ENCODE peak calls at places on chromosomes 2 and 18, in five cellular contexts. One of them, this sample, is unnamed.

GRCh38 chr2:24586955-24587354 is 95.9 kb downstream of the NCOA1 start:
- DNase-seq in IMR-90: no peak
- DNase-seq in neuronal stem cell: no peak
- DNase-seq in H1: no peak
- DNase-seq in H9: no peak
- DNase-seq in this sample: no peak

GRCh38 chr2:216626168-216626874 is 6.9 kb upstream of the IGFBP2 start:
- DNase-seq in IMR-90: no peak
- DNase-seq in neuronal stem cell: no peak
- DNase-seq in H1: no peak
- DNase-seq in H9: no peak
- DNase-seq in this sample: no peak

GRCh38 chr2:225999692-226000091 is 600.2 kb downstream of the NYAP2 start:
- DNase-seq in IMR-90: no peak
- DNase-seq in neuronal stem cell: no peak
- DNase-seq in H1: no peak
- DNase-seq in H9: no peak
- DNase-seq in this sample: no peak

GRCh38 chr2:200662727-200663126 is 76.9 kb downstream of the AOX1 start:
- DNase-seq in IMR-90: peak
- DNase-seq in neuronal stem cell: no peak
- DNase-seq in H1: no peak
- DNase-seq in H9: no peak
- DNase-seq in this sample: peak

GRCh38 chr2:69601179-69601612 is 42.3 kb downstream of the AAK1 start:
- DNase-seq in IMR-90: peak
- DNase-seq in neuronal stem cell: no peak
- DNase-seq in H1: no peak
- DNase-seq in H9: no peak
- DNase-seq in this sample: peak

GRCh38 chr2:233413046-233413445 is 58.8 kb downstream of the DGKD start:
- DNase-seq in IMR-90: peak
- DNase-seq in neuronal stem cell: no peak
- DNase-seq in H1: no peak
- DNase-seq in H9: no peak
- DNase-seq in this sample: no peak

GRCh38 chr2:151551556-151551955 is 141.9 kb downstream of the RIF1 start:
- DNase-seq in IMR-90: no peak
- DNase-seq in neuronal stem cell: no peak
- DNase-seq in H1: no peak
- DNase-seq in H9: no peak
- DNase-seq in this sample: no peak

GRCh38 chr2:176370423-176370822 is 101.2 kb downstream of the MTX2 start:
- DNase-seq in IMR-90: no peak
- DNase-seq in neuronal stem cell: no peak
- DNase-seq in H1: no peak
- DNase-seq in H9: no peak
- DNase-seq in this sample: no peak

GRCh38 chr2:30336978-30337841 is 105.9 kb downstream of the LBH start:
- DNase-seq in IMR-90: peak
- DNase-seq in neuronal stem cell: no peak
- DNase-seq in H1: no peak
- DNase-seq in H9: no peak
- DNase-seq in this sample: peak

GRCh38 chr2:130957920-130958319 is 121.2 kb downstream of the ARHGEF4 start:
- DNase-seq in IMR-90: no peak
- DNase-seq in neuronal stem cell: no peak
- DNase-seq in H1: no peak
- DNase-seq in H9: no peak
- DNase-seq in this sample: no peak

GRCh38 chr2:12787891-12788783 is 71.4 kb downstream of the TRIB2 start:
- DNase-seq in IMR-90: peak
- DNase-seq in neuronal stem cell: no peak
- DNase-seq in H1: no peak
- DNase-seq in H9: no peak
- DNase-seq in this sample: peak

GRCh38 chr2:37394263-37394662 is 49.8 kb downstream of the QPCT start:
- DNase-seq in IMR-90: no peak
- DNase-seq in neuronal stem cell: no peak
- DNase-seq in H1: no peak
- DNase-seq in H9: no peak
- DNase-seq in this sample: no peak

GRCh38 chr2:109295070-109295780 is 166.2 kb downstream of the SH3RF3 start:
- DNase-seq in IMR-90: no peak
- DNase-seq in neuronal stem cell: no peak
- DNase-seq in H1: no peak
- DNase-seq in H9: no peak
- DNase-seq in this sample: no peak

GRCh38 chr2:205775091-205775876 is 93.0 kb downstream of the NRP2 start:
- DNase-seq in IMR-90: peak
- DNase-seq in neuronal stem cell: no peak
- DNase-seq in H1: no peak
- DNase-seq in H9: no peak
- DNase-seq in this sample: no peak

GRCh38 chr2:222709191-222709891 is 37.9 kb downstream of the MOGAT1 start:
- DNase-seq in IMR-90: peak
- DNase-seq in neuronal stem cell: peak
- DNase-seq in H1: no peak
- DNase-seq in H9: peak
- DNase-seq in this sample: peak

GRCh38 chr2:181685150-181685688 is 4.9 kb upstream of the NEUROD1 start:
- DNase-seq in IMR-90: peak
- DNase-seq in neuronal stem cell: no peak
- DNase-seq in H1: no peak
- DNase-seq in H9: peak
- DNase-seq in this sample: no peak

GRCh38 chr2:48474599-48475298 is 55.2 kb upstream of the STON1 start:
- DNase-seq in IMR-90: peak
- DNase-seq in neuronal stem cell: no peak
- DNase-seq in H1: no peak
- DNase-seq in H9: no peak
- DNase-seq in this sample: peak

GRCh38 chr2:101241158-101241557 is 11.5 kb upstream of the CNOT11 start:
- DNase-seq in IMR-90: no peak
- DNase-seq in neuronal stem cell: no peak
- DNase-seq in H1: no peak
- DNase-seq in H9: no peak
- DNase-seq in this sample: no peak

GRCh38 chr2:148720501-148720998 is 76.0 kb downstream of the EPC2 start:
- DNase-seq in IMR-90: peak
- DNase-seq in neuronal stem cell: no peak
- DNase-seq in H1: no peak
- DNase-seq in H9: no peak
- DNase-seq in this sample: no peak

GRCh38 chr2:37342636-37343211 is 1.7 kb upstream of the QPCT start:
- DNase-seq in IMR-90: no peak
- DNase-seq in neuronal stem cell: no peak
- DNase-seq in H1: no peak
- DNase-seq in H9: no peak
- DNase-seq in this sample: no peak

DNA sequence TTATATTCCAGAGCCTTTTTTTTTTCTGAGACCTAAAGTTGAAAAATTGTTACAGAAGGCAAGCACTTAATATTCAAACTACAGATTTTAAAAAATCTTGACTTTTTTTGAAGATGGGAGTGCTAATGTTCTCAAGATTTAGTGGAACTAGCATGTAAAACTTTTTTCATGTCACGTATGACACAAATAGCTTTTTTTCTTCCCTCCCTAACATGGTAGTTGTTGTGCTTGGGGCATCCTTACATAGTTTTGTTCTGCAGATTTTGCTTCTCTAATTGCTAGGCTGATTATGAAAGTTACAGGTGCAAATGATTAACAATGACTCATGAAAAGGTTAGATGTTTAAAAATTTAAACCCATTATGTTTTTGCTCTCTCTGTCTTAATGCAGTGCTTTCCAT is 3.0 kb downstream of the EML6 start:
- DNase-seq in IMR-90: no peak
- DNase-seq in neuronal stem cell: no peak
- DNase-seq in H1: no peak
- DNase-seq in H9: no peak
- DNase-seq in this sample: no peak
- H3K4ac ChIP-seq in IMR-90: no peak
- H3K4ac ChIP-seq in neuronal stem cell: no peak
- H3K4ac ChIP-seq in H1: no peak
- H3K4ac ChIP-seq in H9: no peak
- H3K4ac ChIP-seq in this sample: no peak

DNA sequence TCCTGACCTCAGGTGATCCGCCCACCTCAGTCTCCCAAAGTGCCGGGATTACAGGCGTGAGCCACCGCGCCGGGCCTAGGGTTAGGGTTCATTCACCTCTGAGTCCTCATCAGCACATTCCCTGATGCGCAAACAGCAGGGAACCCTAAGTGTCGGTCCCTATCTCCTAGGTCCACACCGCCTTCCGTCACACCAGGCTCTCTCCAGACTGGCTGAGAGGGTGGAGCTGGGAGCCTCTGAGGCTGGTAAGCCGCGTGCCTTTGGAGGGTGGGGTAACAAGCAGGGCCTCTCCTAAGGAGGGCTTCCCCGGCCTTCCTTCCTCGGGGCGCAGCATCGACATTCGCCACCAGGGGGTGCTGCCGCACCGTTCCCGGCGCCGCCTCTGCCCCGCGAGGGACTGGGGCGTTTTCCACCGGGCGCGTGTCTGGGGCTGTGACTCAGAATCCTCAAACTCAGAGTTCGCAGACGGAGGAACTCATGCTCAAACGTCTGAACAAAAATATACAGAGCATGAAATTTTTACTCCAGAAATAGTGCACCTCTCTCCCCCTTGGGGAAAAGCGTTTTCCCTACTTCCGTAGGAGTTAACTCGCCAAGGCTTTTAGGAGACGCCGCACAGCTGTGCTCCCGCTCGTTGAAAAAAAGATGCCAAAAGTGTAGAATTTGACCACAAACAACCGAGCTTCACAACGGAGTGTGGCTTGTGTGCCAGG is 63.9 kb upstream of the ASAP2 start:
- DNase-seq in IMR-90: peak
- DNase-seq in neuronal stem cell: peak
- DNase-seq in H1: peak
- DNase-seq in H9: peak
- DNase-seq in this sample: peak
- H2BK5ac ChIP-seq in IMR-90: peak
- H2BK5ac ChIP-seq in neuronal stem cell: no peak
- H2BK5ac ChIP-seq in H1: no peak
- H2BK5ac ChIP-seq in H9: no peak
- H2BK5ac ChIP-seq in this sample: no peak

DNA sequence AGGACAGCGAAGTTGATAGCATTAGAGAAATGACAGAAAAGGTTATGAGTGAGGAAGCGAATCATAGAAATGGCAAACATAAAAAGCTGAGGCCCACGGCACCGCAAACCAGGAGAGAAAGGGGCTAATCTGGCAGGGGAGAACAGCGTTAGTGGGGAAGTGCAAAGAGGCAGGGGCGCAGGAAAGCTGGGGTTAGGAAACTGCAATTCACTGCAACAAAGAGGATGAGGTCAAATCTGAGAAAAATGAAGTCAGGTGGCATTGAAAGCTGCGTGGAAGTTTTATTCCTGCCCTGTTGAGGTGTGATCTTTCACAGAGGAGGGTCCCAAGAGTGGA is 644 bp upstream of the ABI2 start:
- DNase-seq in IMR-90: no peak
- DNase-seq in neuronal stem cell: no peak
- DNase-seq in H1: no peak
- DNase-seq in H9: no peak
- DNase-seq in this sample: no peak
- H3K4ac ChIP-seq in IMR-90: peak
- H3K4ac ChIP-seq in neuronal stem cell: no peak
- H3K4ac ChIP-seq in H1: peak
- H3K4ac ChIP-seq in H9: peak
- H3K4ac ChIP-seq in this sample: no peak

DNA sequence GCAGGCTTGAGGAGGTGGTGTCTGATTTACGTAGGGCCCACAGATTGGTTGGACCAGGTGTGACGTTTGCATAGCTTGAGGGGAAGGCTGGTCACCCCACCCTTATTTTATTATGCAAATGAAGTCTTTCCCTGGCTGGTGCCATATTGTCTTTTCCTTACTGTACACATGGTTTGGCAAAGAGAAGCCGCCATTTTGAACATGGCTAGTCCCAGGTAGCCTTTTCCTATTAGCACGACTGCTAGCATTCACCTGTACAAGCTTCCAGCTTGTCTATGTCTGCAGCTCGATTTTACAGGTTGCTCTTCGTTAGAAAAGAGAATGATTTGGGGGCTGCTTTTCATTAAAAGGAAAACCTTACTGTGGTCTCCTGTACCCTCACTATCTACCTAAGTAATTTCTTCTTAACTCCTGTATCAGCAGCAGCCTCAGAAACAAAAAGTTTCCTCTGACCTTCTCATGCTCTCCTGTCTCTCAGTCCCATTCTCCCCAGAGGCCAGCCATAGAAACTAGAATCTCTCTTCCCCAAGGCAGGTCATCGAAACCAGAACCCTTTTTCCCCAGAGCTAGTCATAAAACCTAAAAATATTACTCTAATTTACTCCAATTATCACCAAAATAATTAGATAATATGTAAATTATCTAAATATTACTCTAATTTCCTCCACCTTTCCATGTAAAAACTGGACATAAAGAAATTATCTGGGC is 151.8 kb downstream of the B3GNT2 start:
- DNase-seq in IMR-90: no peak
- DNase-seq in neuronal stem cell: no peak
- DNase-seq in H1: no peak
- DNase-seq in H9: no peak
- DNase-seq in this sample: no peak
- H2BK5ac ChIP-seq in IMR-90: no peak
- H2BK5ac ChIP-seq in neuronal stem cell: no peak
- H2BK5ac ChIP-seq in H1: no peak
- H2BK5ac ChIP-seq in H9: no peak
- H2BK5ac ChIP-seq in this sample: no peak

GRCh38 chr2:152701198-152701597 is 16.1 kb downstream of the PRPF40A start:
- DNase-seq in IMR-90: no peak
- DNase-seq in neuronal stem cell: no peak
- DNase-seq in H1: no peak
- DNase-seq in H9: no peak
- DNase-seq in this sample: no peak
- H3K4ac ChIP-seq in IMR-90: no peak
- H3K4ac ChIP-seq in neuronal stem cell: no peak
- H3K4ac ChIP-seq in H1: no peak
- H3K4ac ChIP-seq in H9: no peak
- H3K4ac ChIP-seq in this sample: no peak

DNA sequence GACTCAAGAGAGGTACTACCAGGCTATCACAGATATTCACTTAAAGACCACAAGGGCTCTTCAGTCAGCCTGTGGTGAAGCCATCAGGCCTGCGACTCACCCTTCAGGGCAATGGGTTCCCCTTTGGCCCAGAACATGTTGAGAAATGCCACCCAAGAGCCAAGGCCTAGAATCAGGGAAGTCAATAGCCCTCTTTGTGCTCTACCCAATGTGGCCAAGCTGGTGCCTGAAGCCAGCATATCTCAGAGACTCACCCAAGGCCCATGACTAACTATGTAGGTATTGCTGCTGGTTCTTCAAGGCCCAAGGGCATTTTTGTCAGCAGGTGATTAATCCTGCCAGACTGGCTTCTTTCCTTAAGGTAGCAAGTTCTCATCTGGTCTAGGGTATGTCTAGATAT is 338.9 kb upstream of the SETBP1 start:
- DNase-seq in IMR-90: no peak
- DNase-seq in neuronal stem cell: no peak
- DNase-seq in H1: no peak
- DNase-seq in H9: no peak
- DNase-seq in this sample: no peak
- H2BK5ac ChIP-seq in IMR-90: no peak
- H2BK5ac ChIP-seq in neuronal stem cell: no peak
- H2BK5ac ChIP-seq in H1: no peak
- H2BK5ac ChIP-seq in H9: no peak
- H2BK5ac ChIP-seq in this sample: no peak

GRCh38 chr18:9334351-9335254 is at the start of gene TWSG1:
- DNase-seq in IMR-90: peak
- DNase-seq in neuronal stem cell: peak
- DNase-seq in H1: peak
- DNase-seq in H9: peak
- DNase-seq in this sample: peak
- H3K4ac ChIP-seq in IMR-90: peak
- H3K4ac ChIP-seq in neuronal stem cell: no peak
- H3K4ac ChIP-seq in H1: peak
- H3K4ac ChIP-seq in H9: no peak
- H3K4ac ChIP-seq in this sample: peak

This sample was measured in mesenchymal stem cell.